ENCODE peak calls at places on chromosomes 4 and X, in six cellular contexts. P is GM12878; W is CD4-positive, CD25-positive, alpha-beta regulatory T cell; D is thoracic aorta; L is breast epithelium; T is esophagus squamous epithelium. X is an unnamed sample.

GRCh38 chr4:15729910-15730533 is 27.2 kb downstream of the BST1 start:
- DNase-seq in P (peak; percentile 2), W (peak; percentile 16), D (no peak), L (no peak), T (no peak), X (no peak)

GRCh38 chr4:143714290-143714625 is 13.8 kb upstream of the FREM3 start:
- DNase-seq in P (no peak), W (no peak), D (no peak), L (no peak), T (no peak), X (no peak)

GRCh38 chr4:153345011-153345981 is 808 bp downstream of the MND1 start:
- DNase-seq in P (no peak), W (peak; percentile 12), D (no peak), L (no peak), T (no peak), X (no peak)

GRCh38 chr4:147421456-147421855 is 59.4 kb upstream of the EDNRA start:
- DNase-seq in P (no peak), W (no peak), D (no peak), L (no peak), T (no peak), X (no peak)

GRCh38 chr4:116520886-116521285 is 564.5 kb downstream of the TRAM1L1 start:
- DNase-seq in P (no peak), W (no peak), D (no peak), L (no peak), T (no peak), X (no peak)

GRCh38 chr4:23884261-23884660 is 5.6 kb downstream of the PPARGC1A start:
- DNase-seq in P (no peak), W (no peak), D (no peak), L (no peak), T (no peak), X (no peak)

GRCh38 chrX:66731398-66731797 is 92.5 kb upstream of the EDA2R start:
- DNase-seq in P (peak; percentile 3), W (no peak), D (no peak), L (no peak), T (no peak), X (no peak)

GRCh38 chr4:88514557-88515511 is 8.7 kb downstream of the PYURF start:
- DNase-seq in P (no peak), W (no peak), D (no peak), L (no peak), T (no peak), X (no peak)

GRCh38 chr4:87805971-87806370 is 6.6 kb downstream of the IBSP start:
- DNase-seq in P (no peak), W (no peak), D (no peak), L (no peak), T (no peak), X (no peak)

GRCh38 chrX:109374276-109374960 is 107.5 kb downstream of the GUCY2F start:
- DNase-seq in P (no peak), W (no peak), D (no peak), L (no peak), T (no peak), X (no peak)

DNA sequence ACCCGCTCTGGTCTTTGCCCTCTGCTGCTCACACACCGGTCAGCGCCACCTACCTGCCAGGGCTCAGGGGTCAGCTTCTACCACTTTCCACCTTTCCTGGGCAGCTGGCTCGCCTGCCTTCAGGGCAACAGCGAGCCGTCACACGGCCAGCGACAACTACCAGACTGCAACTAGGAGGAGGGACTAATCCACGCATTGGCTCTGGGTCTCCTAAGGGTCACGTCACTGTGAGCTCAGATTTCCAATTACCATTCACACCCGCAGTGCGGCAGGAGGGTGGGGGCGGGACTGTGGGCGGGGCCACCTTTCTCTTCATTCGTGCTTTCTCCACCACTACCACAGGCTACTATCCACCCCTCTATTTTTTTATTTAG is at the start of gene BEX5:
- DNase-seq in P (no peak), W (peak; percentile 55), D (peak; percentile 14), L (no peak), T (no peak), X (no peak)
- H3K4me3 ChIP-seq in P (peak within 1 kb of the TSS; percentile 50), W (peak within 1 kb of the TSS; percentile 78), D (peak within 1 kb of the TSS; percentile 77), L (peak within 1 kb of the TSS; percentile 53), T (peak within 1 kb of the TSS; percentile 45), X (peak within 1 kb of the TSS; percentile 54)

DNA sequence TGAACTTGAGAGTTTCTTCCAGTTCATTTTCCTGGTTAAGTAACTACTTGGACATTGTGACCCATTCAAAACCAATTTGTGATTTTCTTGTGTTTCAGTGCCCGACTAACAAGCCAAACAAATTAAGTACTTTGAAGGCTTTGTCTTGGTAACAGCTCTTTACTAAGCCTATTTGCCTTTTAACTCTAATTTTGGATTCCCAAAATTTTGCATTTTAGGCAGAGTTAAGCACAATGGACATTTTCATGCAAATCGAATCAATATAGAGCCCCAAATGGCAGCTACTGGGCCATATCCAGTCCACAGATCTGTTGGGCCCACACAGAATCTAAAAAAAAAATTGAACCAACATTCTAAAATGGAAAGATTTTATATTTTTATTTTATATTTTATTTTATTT is 31.4 kb upstream of the CHRNA9 start:
- DNase-seq in P (no peak), W (no peak), D (no peak), L (no peak), T (no peak), X (no peak)
- H3K4me1 ChIP-seq in P (peaks cover 73% of the 10 kb centered on the region), W (peaks cover 98% of the 10 kb centered on the region), D (no peaks in the 10 kb centered on the region), L (no peaks in the 10 kb centered on the region), T (peaks cover 15% of the 10 kb centered on the region), X (no peaks in the 10 kb centered on the region)

GRCh38 chr4:5686338-5686737 is 22.0 kb downstream of the EVC2 start:
- DNase-seq in P (no peak), W (no peak), D (no peak), L (no peak), T (no peak), X (no peak)

GRCh38 chr4:5696341-5696740 is 12.0 kb downstream of the EVC2 start:
- DNase-seq in P (no peak), W (no peak), D (no peak), L (no peak), T (no peak), X (no peak)

GRCh38 chr4:5689065-5689464 is 19.3 kb downstream of the EVC2 start:
- DNase-seq in P (no peak), W (no peak), D (no peak), L (no peak), T (no peak), X (no peak)

GRCh38 chr4:5693871-5694270 is 14.5 kb downstream of the EVC2 start:
- DNase-seq in P (no peak), W (no peak), D (no peak), L (no peak), T (no peak), X (no peak)

DNA sequence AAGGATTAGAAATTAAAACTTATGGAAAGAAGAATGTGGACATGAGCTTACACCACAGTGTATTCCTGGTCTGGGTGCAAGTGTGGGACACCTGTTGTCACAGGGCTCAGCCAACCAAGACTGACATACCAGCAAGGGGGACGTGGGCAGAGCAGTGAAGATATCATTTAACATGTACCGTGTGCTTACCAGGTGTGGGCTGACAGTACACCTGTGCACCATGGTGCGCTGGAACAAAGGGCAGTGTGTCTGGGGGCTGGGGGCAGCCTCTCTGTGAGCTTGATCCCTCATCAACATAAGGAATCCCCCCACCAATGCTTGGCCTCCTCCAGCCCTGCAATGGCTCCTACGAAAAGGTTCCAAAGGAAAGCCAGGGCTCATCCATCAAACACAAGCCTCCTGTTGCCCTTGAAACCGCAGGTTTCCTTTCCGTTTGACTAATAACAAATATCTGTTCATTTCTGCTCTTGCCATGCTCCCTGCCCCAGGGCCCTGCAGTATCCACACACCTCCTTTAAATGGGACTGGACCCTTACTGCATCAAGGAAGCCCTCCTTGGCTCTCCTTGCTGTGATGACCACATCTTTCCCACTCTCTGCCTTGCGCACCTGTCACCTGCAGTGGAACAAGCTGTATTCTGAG is 16.7 kb downstream of the EVC2 start:
- DNase-seq in P (no peak), W (no peak), D (no peak), L (no peak), T (no peak), X (no peak)
- H3K4me3 ChIP-seq in P (no peak overlapping the region), W (no peak overlapping the region), D (no peak overlapping the region), L (no peak overlapping the region), T (no peak overlapping the region), X (no peak overlapping the region)

GRCh38 chr4:76197001-76197743 is 16.5 kb downstream of the SCARB2 start:
- DNase-seq in P (no peak), W (no peak), D (no peak), L (no peak), T (no peak), X (peak; percentile 80)
- H3K4me1 ChIP-seq in P (peaks cover 54% of the 10 kb centered on the region), W (peaks cover 19% of the 10 kb centered on the region), D (peaks cover 58% of the 10 kb centered on the region), L (peaks cover 5% of the 10 kb centered on the region), T (peaks cover 89% of the 10 kb centered on the region), X (peaks cover 90% of the 10 kb centered on the region)

DNA sequence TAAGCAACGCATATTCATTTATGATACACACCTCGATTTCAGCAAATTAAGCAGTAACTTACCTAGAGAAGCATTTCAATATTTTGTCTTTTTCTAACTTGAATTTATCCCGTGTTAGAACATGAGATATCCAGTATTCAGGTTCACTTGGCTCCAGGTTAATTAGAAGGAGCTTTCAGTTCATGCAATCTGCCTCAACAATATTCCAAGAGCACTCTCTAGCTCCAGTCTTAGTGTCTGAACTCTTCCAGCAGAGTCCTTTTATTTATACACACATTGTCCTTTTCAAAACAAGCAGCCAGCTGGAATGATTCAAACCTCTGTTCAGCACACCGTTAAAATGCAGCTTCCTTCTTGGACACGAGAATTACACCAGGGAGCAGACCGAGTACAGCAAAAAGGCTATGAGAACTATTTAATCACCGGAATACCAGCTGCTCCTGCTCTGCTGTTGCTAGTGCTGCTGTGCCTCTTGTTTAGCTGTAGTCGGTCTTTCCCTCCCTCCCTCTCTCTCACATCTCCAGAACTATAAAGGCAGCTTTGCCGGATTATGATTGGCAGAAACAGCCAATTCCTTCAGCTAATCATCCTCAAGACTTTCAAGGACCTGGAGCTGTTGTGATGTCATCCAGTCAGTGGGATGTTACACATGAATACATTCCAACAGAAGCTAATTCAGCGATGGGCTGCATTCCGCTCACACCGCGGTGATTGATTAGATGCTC is at the start of gene NDST4:
- DNase-seq in P (no peak), W (no peak), D (no peak), L (no peak), T (no peak), X (no peak)
- H3K4me3 ChIP-seq in P (no peak within 1 kb of the TSS), W (no peak within 1 kb of the TSS), D (no peak within 1 kb of the TSS), L (no peak within 1 kb of the TSS), T (no peak within 1 kb of the TSS), X (peak within 1 kb of the TSS; percentile 37)

DNA sequence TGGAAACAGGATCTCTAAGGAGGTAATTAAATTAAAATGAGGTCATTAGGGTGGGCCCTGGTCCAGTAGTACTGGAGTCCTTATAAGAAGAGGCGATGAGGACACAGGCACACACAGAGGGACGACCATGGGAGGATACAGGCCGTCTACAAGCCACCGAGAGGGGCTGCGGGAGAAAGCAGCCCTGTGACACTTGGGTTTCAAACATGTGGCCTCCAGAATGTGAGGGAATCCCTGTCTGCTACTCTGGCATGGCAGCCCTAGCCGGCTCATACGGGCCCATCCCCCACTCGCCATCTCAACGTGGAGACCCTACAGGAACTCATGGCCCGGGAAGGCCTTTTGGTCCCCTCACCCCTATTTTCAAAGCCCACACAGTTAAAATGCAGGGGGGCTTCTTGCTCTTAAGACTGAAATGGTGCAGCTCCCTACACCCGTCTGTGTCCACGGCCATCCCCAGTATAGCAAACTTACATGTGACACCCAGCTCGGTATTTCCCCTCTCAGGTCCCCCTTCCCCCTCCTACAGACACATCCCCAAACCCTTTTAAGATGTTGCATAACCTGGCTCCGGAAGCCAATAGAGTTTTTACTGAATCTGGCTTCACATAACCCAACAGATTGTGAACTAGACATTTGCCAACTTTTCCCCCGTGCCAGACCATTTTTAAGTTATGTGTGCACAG is 124.1 kb upstream of the TBL1X start:
- DNase-seq in P (peak; percentile 5), W (peak; percentile 29), D (no peak), L (no peak), T (no peak), X (no peak)
- H3K4me1 ChIP-seq in P (peaks cover 4% of the 10 kb centered on the region), W (peaks cover 47% of the 10 kb centered on the region), D (peaks cover 10% of the 10 kb centered on the region), L (no peaks in the 10 kb centered on the region), T (peaks cover 33% of the 10 kb centered on the region), X (peaks cover 43% of the 10 kb centered on the region)